ENCODE peak calls at places on chromosomes 4 and X, in four cellular contexts. One of them, this sample, is unnamed.

GRCh38 chr4:121016630-121017029 is 55.7 kb downstream of the NDNF start:
- DNase-seq in heart right ventricle: no peak
- DNase-seq in fibroblast of lung: no peak
- DNase-seq in A673: no peak
- DNase-seq in this sample: no peak

GRCh38 chr4:148268835-148269234 is 173.4 kb downstream of the NR3C2 start:
- DNase-seq in heart right ventricle: no peak
- DNase-seq in fibroblast of lung: no peak
- DNase-seq in A673: no peak
- DNase-seq in this sample: no peak

GRCh38 chr4:155582971-155583437 is 83.6 kb upstream of the GUCY1A1 start:
- DNase-seq in fibroblast of lung: peak; percentile 63
- DNase-seq in heart right ventricle: no peak
- DNase-seq in A673: peak; percentile 51
- DNase-seq in this sample: no peak

GRCh38 chr4:142408003-142408441 is 438.1 kb downstream of the INPP4B start:
- DNase-seq in fibroblast of lung: peak; percentile 36
- DNase-seq in A673: no peak
- DNase-seq in heart right ventricle: no peak
- DNase-seq in this sample: no peak

GRCh38 chr4:147388016-147388415 is 92.9 kb upstream of the EDNRA start:
- DNase-seq in A673: no peak
- DNase-seq in heart right ventricle: no peak
- DNase-seq in fibroblast of lung: no peak
- DNase-seq in this sample: no peak

GRCh38 chr4:150367326-150367725 is 214.6 kb upstream of the MAB21L2 start:
- DNase-seq in heart right ventricle: no peak
- DNase-seq in fibroblast of lung: no peak
- DNase-seq in A673: peak; percentile 19
- DNase-seq in this sample: no peak

GRCh38 chr4:148415500-148415899 is 26.7 kb downstream of the NR3C2 start:
- DNase-seq in heart right ventricle: no peak
- DNase-seq in A673: peak; percentile 27
- DNase-seq in fibroblast of lung: peak; percentile 32
- DNase-seq in this sample: no peak

GRCh38 chr4:89658701-89659024 is 178.3 kb downstream of the SNCA start:
- DNase-seq in A673: no peak
- DNase-seq in heart right ventricle: no peak
- DNase-seq in fibroblast of lung: no peak
- DNase-seq in this sample: no peak

GRCh38 chr4:25993564-25994185 is 79.7 kb downstream of the SMIM20 start:
- DNase-seq in A673: peak; percentile 54
- DNase-seq in fibroblast of lung: peak; percentile 23
- DNase-seq in heart right ventricle: peak; percentile 32
- DNase-seq in this sample: peak; percentile 27

GRCh38 chr4:148214529-148215166 is 227.6 kb downstream of the NR3C2 start:
- DNase-seq in fibroblast of lung: peak; percentile 54
- DNase-seq in A673: no peak
- DNase-seq in heart right ventricle: peak; percentile 54
- DNase-seq in this sample: peak; percentile 72

GRCh38 chr4:52507774-52508173 is 151.3 kb downstream of the USP46 start:
- DNase-seq in fibroblast of lung: no peak
- DNase-seq in heart right ventricle: no peak
- DNase-seq in A673: no peak
- DNase-seq in this sample: no peak

GRCh38 chrX:109635151-109635550 is 10.2 kb upstream of the KCNE5 start:
- DNase-seq in heart right ventricle: no peak
- DNase-seq in fibroblast of lung: peak; percentile 14
- DNase-seq in A673: peak; percentile 48
- DNase-seq in this sample: no peak

GRCh38 chr4:56434599-56435000 is 815 bp downstream of the PPAT start:
- DNase-seq in fibroblast of lung: peak; percentile 54
- DNase-seq in A673: peak; percentile 30
- DNase-seq in heart right ventricle: no peak
- DNase-seq in this sample: no peak

GRCh38 chrX:46203115-46203514 is 342.1 kb downstream of the ZNF674 start:
- DNase-seq in A673: no peak
- DNase-seq in heart right ventricle: no peak
- DNase-seq in fibroblast of lung: no peak
- DNase-seq in this sample: no peak

GRCh38 chrX:38192007-38192625 is 28.6 kb downstream of the SRPX start:
- DNase-seq in fibroblast of lung: peak; percentile 27
- DNase-seq in heart right ventricle: no peak
- DNase-seq in A673: peak; percentile 37
- DNase-seq in this sample: no peak

GRCh38 chr4:114399085-114399484 is 199.5 kb upstream of the UGT8 start:
- DNase-seq in A673: no peak
- DNase-seq in fibroblast of lung: no peak
- DNase-seq in heart right ventricle: no peak
- DNase-seq in this sample: no peak

GRCh38 chr4:153788064-153788418 is 842 bp downstream of the SFRP2 start:
- DNase-seq in fibroblast of lung: no peak
- DNase-seq in A673: no peak
- DNase-seq in heart right ventricle: no peak
- DNase-seq in this sample: peak; percentile 18

GRCh38 chrX:14697453-14697852 is 168.1 kb downstream of the GLRA2 start:
- DNase-seq in heart right ventricle: no peak
- DNase-seq in A673: peak; percentile 61
- DNase-seq in fibroblast of lung: peak; percentile 22
- DNase-seq in this sample: peak; percentile 10

GRCh38 chr4:157075811-157076577 is at the start of gene GLRB:
- DNase-seq in A673: peak; percentile 52
- DNase-seq in heart right ventricle: peak; percentile 26
- DNase-seq in fibroblast of lung: peak; percentile 20
- DNase-seq in this sample: peak; percentile 28

GRCh38 chrX:53153581-53153980 is 59.6 kb downstream of the KANTR start:
- DNase-seq in heart right ventricle: no peak
- DNase-seq in fibroblast of lung: no peak
- DNase-seq in A673: no peak
- DNase-seq in this sample: no peak

GRCh38 chr4:156934259-156934635 is 37.4 kb downstream of the PDGFC start:
- DNase-seq in heart right ventricle: no peak
- DNase-seq in fibroblast of lung: no peak
- DNase-seq in A673: no peak
- DNase-seq in this sample: no peak

GRCh38 chr4:17595471-17596005 is 18.5 kb downstream of the LAP3 start:
- DNase-seq in heart right ventricle: no peak
- DNase-seq in A673: no peak
- DNase-seq in fibroblast of lung: no peak
- DNase-seq in this sample: no peak

GRCh38 chr4:113969935-113970334 is 9.5 kb downstream of the ARSJ start:
- DNase-seq in heart right ventricle: no peak
- DNase-seq in fibroblast of lung: no peak
- DNase-seq in A673: no peak
- DNase-seq in this sample: no peak

GRCh38 chrX:51860679-51861078 is 32.7 kb upstream of the MAGED1 start:
- DNase-seq in fibroblast of lung: peak; percentile 45
- DNase-seq in A673: peak; percentile 55
- DNase-seq in heart right ventricle: no peak
- DNase-seq in this sample: no peak

GRCh38 chr4:86508436-86508835 is 85.7 kb upstream of the PTPN13 start:
- DNase-seq in heart right ventricle: no peak
- DNase-seq in fibroblast of lung: peak; percentile 74
- DNase-seq in A673: peak; percentile 42
- DNase-seq in this sample: no peak

GRCh38 chr4:137621056-137621455 is 88.8 kb upstream of the PCDH18 start:
- DNase-seq in A673: no peak
- DNase-seq in fibroblast of lung: no peak
- DNase-seq in heart right ventricle: no peak
- DNase-seq in this sample: no peak

GRCh38 chr4:152100378-152101201 is 339.8 kb upstream of the GATB start:
- DNase-seq in fibroblast of lung: no peak
- DNase-seq in heart right ventricle: no peak
- DNase-seq in A673: no peak
- DNase-seq in this sample: no peak

GRCh38 chr4:2763511-2763967 is 7.4 kb upstream of the TNIP2 start:
- DNase-seq in heart right ventricle: no peak
- DNase-seq in A673: no peak
- DNase-seq in fibroblast of lung: no peak
- DNase-seq in this sample: peak; percentile 61

GRCh38 chr4:103198111-103198765 is at the start of gene CENPE:
- DNase-seq in heart right ventricle: peak; percentile 85
- DNase-seq in fibroblast of lung: peak; percentile 90
- DNase-seq in A673: peak; percentile 94
- DNase-seq in this sample: peak; percentile 89

GRCh38 chr4:111869339-111869738 is 275.9 kb upstream of the FAM241A start:
- DNase-seq in fibroblast of lung: no peak
- DNase-seq in A673: no peak
- DNase-seq in heart right ventricle: no peak
- DNase-seq in this sample: no peak
- H3K4me1 ChIP-seq in fibroblast of lung: no peaks in the 10 kb centered on the region
- H3K4me1 ChIP-seq in A673: no peaks in the 10 kb centered on the region
- H3K4me1 ChIP-seq in heart right ventricle: no peaks in the 10 kb centered on the region
- H3K4me1 ChIP-seq in this sample: no peaks in the 10 kb centered on the region

GRCh38 chr4:123248260-123248659 is 148.3 kb upstream of the SPRY1 start:
- DNase-seq in fibroblast of lung: peak; percentile 66
- DNase-seq in heart right ventricle: no peak
- DNase-seq in A673: no peak
- DNase-seq in this sample: no peak
- H3K4me1 ChIP-seq in fibroblast of lung: no peaks in the 10 kb centered on the region
- H3K4me1 ChIP-seq in heart right ventricle: peaks cover 67% of the 10 kb centered on the region
- H3K4me1 ChIP-seq in A673: peaks cover 25% of the 10 kb centered on the region
- H3K4me1 ChIP-seq in this sample: peaks cover 18% of the 10 kb centered on the region

GRCh38 chr4:24511371-24512063 is 72.8 kb downstream of the DHX15 start:
- DNase-seq in heart right ventricle: no peak
- DNase-seq in fibroblast of lung: peak; percentile 68
- DNase-seq in A673: no peak
- DNase-seq in this sample: no peak

GRCh38 chr4:24508541-24508940 is 75.8 kb downstream of the DHX15 start:
- DNase-seq in heart right ventricle: no peak
- DNase-seq in A673: no peak
- DNase-seq in fibroblast of lung: no peak
- DNase-seq in this sample: no peak

GRCh38 chr4:24510091-24510490 is 74.3 kb downstream of the DHX15 start:
- DNase-seq in fibroblast of lung: no peak
- DNase-seq in A673: no peak
- DNase-seq in heart right ventricle: no peak
- DNase-seq in this sample: no peak

GRCh38 chr4:24507439-24507838 is 76.9 kb downstream of the DHX15 start:
- DNase-seq in fibroblast of lung: no peak
- DNase-seq in heart right ventricle: no peak
- DNase-seq in A673: no peak
- DNase-seq in this sample: no peak
- H3K4me1 ChIP-seq in fibroblast of lung: no peaks in the 10 kb centered on the region
- H3K4me1 ChIP-seq in heart right ventricle: no peaks in the 10 kb centered on the region
- H3K4me1 ChIP-seq in A673: no peaks in the 10 kb centered on the region
- H3K4me1 ChIP-seq in this sample: no peaks in the 10 kb centered on the region

GRCh38 chrX:71846429-71846828 is 64.2 kb upstream of the NHSL2 start:
- DNase-seq in fibroblast of lung: peak; percentile 37
- DNase-seq in A673: peak; percentile 4
- DNase-seq in heart right ventricle: no peak
- DNase-seq in this sample: no peak

GRCh38 chrX:71852182-71852581 is 58.5 kb upstream of the NHSL2 start:
- DNase-seq in fibroblast of lung: no peak
- DNase-seq in heart right ventricle: no peak
- DNase-seq in A673: no peak
- DNase-seq in this sample: no peak
- H3K4me1 ChIP-seq in fibroblast of lung: no peaks in the 10 kb centered on the region
- H3K4me1 ChIP-seq in heart right ventricle: no peaks in the 10 kb centered on the region
- H3K4me1 ChIP-seq in A673: no peaks in the 10 kb centered on the region
- H3K4me1 ChIP-seq in this sample: no peaks in the 10 kb centered on the region

GRCh38 chr4:185831125-185831815 is 19.3 kb upstream of the SORBS2 start:
- DNase-seq in fibroblast of lung: no peak
- DNase-seq in A673: no peak
- DNase-seq in heart right ventricle: no peak
- DNase-seq in this sample: no peak
- H3K4me1 ChIP-seq in fibroblast of lung: no peaks in the 10 kb centered on the region
- H3K4me1 ChIP-seq in A673: no peaks in the 10 kb centered on the region
- H3K4me1 ChIP-seq in heart right ventricle: peaks cover 7% of the 10 kb centered on the region
- H3K4me1 ChIP-seq in this sample: no peaks in the 10 kb centered on the region

GRCh38 chr4:92520563-92520962 is 216.8 kb downstream of the GRID2 start:
- DNase-seq in fibroblast of lung: no peak
- DNase-seq in A673: no peak
- DNase-seq in heart right ventricle: no peak
- DNase-seq in this sample: no peak
- H3K4me1 ChIP-seq in fibroblast of lung: no peaks in the 10 kb centered on the region
- H3K4me1 ChIP-seq in A673: no peaks in the 10 kb centered on the region
- H3K4me1 ChIP-seq in heart right ventricle: no peaks in the 10 kb centered on the region
- H3K4me1 ChIP-seq in this sample: no peaks in the 10 kb centered on the region

DNA sequence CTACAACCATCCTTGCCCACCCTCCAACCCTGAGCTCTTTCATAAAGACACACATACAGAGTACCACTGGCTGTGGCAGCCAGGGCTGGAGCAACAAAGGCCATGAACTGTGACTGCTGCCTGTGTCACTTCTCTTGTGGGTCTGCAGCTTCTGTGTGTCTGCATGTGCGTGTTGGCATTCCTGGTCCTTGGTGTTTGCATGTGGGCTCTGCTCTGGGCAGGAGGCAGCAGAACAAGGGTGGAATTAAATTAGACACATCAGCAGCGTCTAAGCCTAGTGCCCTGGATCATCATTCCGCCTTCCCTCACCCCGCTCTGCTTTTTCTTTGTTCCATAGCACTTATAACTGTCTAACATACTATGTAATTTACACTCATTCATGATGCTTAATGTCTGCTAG is 157.7 kb downstream of the MGST2 start:
- DNase-seq in A673: no peak
- DNase-seq in fibroblast of lung: no peak
- DNase-seq in heart right ventricle: no peak
- DNase-seq in this sample: no peak
- H3K4me1 ChIP-seq in A673: no peaks in the 10 kb centered on the region
- H3K4me1 ChIP-seq in fibroblast of lung: no peaks in the 10 kb centered on the region
- H3K4me1 ChIP-seq in heart right ventricle: peaks cover 5% of the 10 kb centered on the region
- H3K4me1 ChIP-seq in this sample: peaks cover 6% of the 10 kb centered on the region

DNA sequence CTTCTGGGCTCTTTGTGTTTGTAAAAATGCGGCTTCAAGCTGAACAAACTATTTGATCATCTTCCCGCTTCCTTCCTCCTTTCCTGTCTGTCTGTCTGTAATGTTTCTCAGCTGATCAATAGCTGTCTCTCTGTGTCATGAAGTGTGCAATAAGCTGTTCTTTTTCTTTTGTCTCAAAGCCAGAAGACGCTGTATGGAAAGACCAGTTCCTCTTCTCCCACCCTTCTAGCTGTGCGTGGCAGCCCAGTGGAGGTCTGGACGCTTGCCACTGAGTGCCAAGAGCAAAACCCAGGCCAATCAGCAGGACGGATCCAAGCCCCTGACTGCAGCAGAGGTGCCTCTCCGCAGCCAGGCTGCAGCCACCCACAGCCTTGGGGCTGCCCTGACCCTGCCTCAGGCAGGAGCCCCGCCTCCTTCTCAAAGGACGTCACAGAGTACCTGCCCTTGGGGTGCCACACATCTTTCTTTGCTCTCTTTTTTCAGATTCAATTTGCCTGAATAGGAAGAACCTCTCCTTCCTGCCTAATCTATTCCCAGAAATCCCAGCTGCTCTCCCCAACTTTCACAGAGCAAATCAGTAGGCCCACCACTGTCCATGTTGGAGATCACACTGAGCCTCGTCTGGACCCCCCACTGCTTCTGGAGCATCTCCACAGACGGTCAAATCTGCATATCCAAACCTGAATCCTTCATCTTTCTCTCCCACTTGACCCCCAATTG is 59.1 kb downstream of the MAML3 start:
- DNase-seq in heart right ventricle: peak; percentile 66
- DNase-seq in A673: no peak
- DNase-seq in fibroblast of lung: peak; percentile 67
- DNase-seq in this sample: peak; percentile 61
- H3K4me1 ChIP-seq in heart right ventricle: peaks cover 94% of the 10 kb centered on the region
- H3K4me1 ChIP-seq in A673: peaks cover 66% of the 10 kb centered on the region
- H3K4me1 ChIP-seq in fibroblast of lung: peaks cover 32% of the 10 kb centered on the region
- H3K4me1 ChIP-seq in this sample: peaks cover 58% of the 10 kb centered on the region

This sample was measured in psoas muscle.